ENCODE peak calls at places on chromosome 22, in five cellular contexts. One of them, this sample, is unnamed.

GRCh38 chr22:45320326-45320976 is 10.7 kb downstream of the FAM118A start:
- DNase-seq in PC-9: no peak
- DNase-seq in GM23338: no peak
- DNase-seq in K562: no peak
- DNase-seq in endothelial cell of umbilical vein: no peak
- DNase-seq in this sample: no peak

GRCh38 chr22:26956346-26956745 is 299.0 kb downstream of the MIAT start:
- DNase-seq in GM23338: peak; percentile 19
- DNase-seq in K562: no peak
- DNase-seq in endothelial cell of umbilical vein: no peak
- DNase-seq in PC-9: no peak
- DNase-seq in this sample: no peak

GRCh38 chr22:46538816-46539163 is 1.4 kb upstream of the CELSR1 start:
- DNase-seq in K562: no peak
- DNase-seq in GM23338: no peak
- DNase-seq in endothelial cell of umbilical vein: no peak
- DNase-seq in PC-9: no peak
- DNase-seq in this sample: peak; percentile 58

GRCh38 chr22:45034156-45034555 is 24.4 kb upstream of the PHF21B start:
- DNase-seq in GM23338: no peak
- DNase-seq in PC-9: no peak
- DNase-seq in K562: no peak
- DNase-seq in endothelial cell of umbilical vein: no peak
- DNase-seq in this sample: no peak

GRCh38 chr22:45212992-45213751 is 27.5 kb downstream of the KIAA0930 start:
- DNase-seq in PC-9: no peak
- DNase-seq in endothelial cell of umbilical vein: no peak
- DNase-seq in GM23338: no peak
- DNase-seq in K562: no peak
- DNase-seq in this sample: no peak

GRCh38 chr22:43841742-43842141 is 20.6 kb downstream of the SULT4A1 start:
- DNase-seq in GM23338: no peak
- DNase-seq in PC-9: no peak
- DNase-seq in K562: no peak
- DNase-seq in endothelial cell of umbilical vein: no peak
- DNase-seq in this sample: no peak

GRCh38 chr22:30871391-30872281 is 96.9 kb downstream of the MORC2 start:
- DNase-seq in endothelial cell of umbilical vein: no peak
- DNase-seq in GM23338: no peak
- DNase-seq in K562: no peak
- DNase-seq in PC-9: no peak
- DNase-seq in this sample: no peak

GRCh38 chr22:45970709-45971388 is 6.1 kb downstream of the WNT7B start:
- DNase-seq in GM23338: peak; percentile 66
- DNase-seq in PC-9: no peak
- DNase-seq in endothelial cell of umbilical vein: no peak
- DNase-seq in K562: no peak
- DNase-seq in this sample: no peak

GRCh38 chr22:37686002-37686982 is at the start of gene NOL12:
- DNase-seq in endothelial cell of umbilical vein: peak; percentile 92
- DNase-seq in K562: peak; percentile 87
- DNase-seq in PC-9: peak; percentile 86
- DNase-seq in GM23338: peak; percentile 95
- DNase-seq in this sample: peak; percentile 93

GRCh38 chr22:27125539-27125938 is 468.2 kb downstream of the MIAT start:
- DNase-seq in endothelial cell of umbilical vein: no peak
- DNase-seq in GM23338: no peak
- DNase-seq in PC-9: no peak
- DNase-seq in K562: no peak
- DNase-seq in this sample: no peak

GRCh38 chr22:31241200-31241599 is 29.1 kb downstream of the LIMK2 start:
- DNase-seq in endothelial cell of umbilical vein: peak; percentile 62
- DNase-seq in K562: peak; percentile 21
- DNase-seq in GM23338: no peak
- DNase-seq in PC-9: peak; percentile 24
- DNase-seq in this sample: no peak

GRCh38 chr22:37155971-37156370 is 6.3 kb upstream of the IL2RB start:
- DNase-seq in GM23338: no peak
- DNase-seq in PC-9: no peak
- DNase-seq in endothelial cell of umbilical vein: no peak
- DNase-seq in K562: no peak
- DNase-seq in this sample: no peak

GRCh38 chr22:29912605-29913398 is 29.8 kb downstream of the MTMR3 start:
- DNase-seq in endothelial cell of umbilical vein: no peak
- DNase-seq in GM23338: no peak
- DNase-seq in PC-9: no peak
- DNase-seq in K562: no peak
- DNase-seq in this sample: no peak

GRCh38 chr22:30310881-30311771 is 15.6 kb downstream of the TBC1D10A start:
- DNase-seq in K562: no peak
- DNase-seq in GM23338: no peak
- DNase-seq in endothelial cell of umbilical vein: no peak
- DNase-seq in PC-9: peak; percentile 68
- DNase-seq in this sample: no peak

GRCh38 chr22:29256606-29257325 is 11.0 kb downstream of the RHBDD3 start:
- DNase-seq in endothelial cell of umbilical vein: no peak
- DNase-seq in K562: no peak
- DNase-seq in GM23338: no peak
- DNase-seq in PC-9: no peak
- DNase-seq in this sample: no peak

GRCh38 chr22:33573479-33573878 is 346.8 kb downstream of the LARGE1 start:
- DNase-seq in PC-9: no peak
- DNase-seq in K562: no peak
- DNase-seq in GM23338: no peak
- DNase-seq in endothelial cell of umbilical vein: no peak
- DNase-seq in this sample: no peak

GRCh38 chr22:33576205-33576604 is 344.1 kb downstream of the LARGE1 start:
- DNase-seq in K562: no peak
- DNase-seq in PC-9: no peak
- DNase-seq in endothelial cell of umbilical vein: no peak
- DNase-seq in GM23338: no peak
- DNase-seq in this sample: no peak

GRCh38 chr22:33577862-33578411 is 342.3 kb downstream of the LARGE1 start:
- DNase-seq in K562: no peak
- DNase-seq in endothelial cell of umbilical vein: no peak
- DNase-seq in GM23338: no peak
- DNase-seq in PC-9: no peak
- DNase-seq in this sample: no peak

GRCh38 chr22:33578752-33579151 is 341.5 kb downstream of the LARGE1 start:
- DNase-seq in PC-9: no peak
- DNase-seq in endothelial cell of umbilical vein: no peak
- DNase-seq in GM23338: no peak
- DNase-seq in K562: no peak
- DNase-seq in this sample: no peak

GRCh38 chr22:33575041-33575440 is 345.2 kb downstream of the LARGE1 start:
- DNase-seq in K562: no peak
- DNase-seq in PC-9: no peak
- DNase-seq in endothelial cell of umbilical vein: no peak
- DNase-seq in GM23338: no peak
- DNase-seq in this sample: no peak
- TF ChIP-seq EZH2 in K562: no peak
- TF ChIP-seq EZH2 in PC-9: no peak
- TF ChIP-seq EZH2 in endothelial cell of umbilical vein: no peak
- TF ChIP-seq EZH2 in GM23338: no peak
- TF ChIP-seq EZH2 in this sample: no peak

DNA sequence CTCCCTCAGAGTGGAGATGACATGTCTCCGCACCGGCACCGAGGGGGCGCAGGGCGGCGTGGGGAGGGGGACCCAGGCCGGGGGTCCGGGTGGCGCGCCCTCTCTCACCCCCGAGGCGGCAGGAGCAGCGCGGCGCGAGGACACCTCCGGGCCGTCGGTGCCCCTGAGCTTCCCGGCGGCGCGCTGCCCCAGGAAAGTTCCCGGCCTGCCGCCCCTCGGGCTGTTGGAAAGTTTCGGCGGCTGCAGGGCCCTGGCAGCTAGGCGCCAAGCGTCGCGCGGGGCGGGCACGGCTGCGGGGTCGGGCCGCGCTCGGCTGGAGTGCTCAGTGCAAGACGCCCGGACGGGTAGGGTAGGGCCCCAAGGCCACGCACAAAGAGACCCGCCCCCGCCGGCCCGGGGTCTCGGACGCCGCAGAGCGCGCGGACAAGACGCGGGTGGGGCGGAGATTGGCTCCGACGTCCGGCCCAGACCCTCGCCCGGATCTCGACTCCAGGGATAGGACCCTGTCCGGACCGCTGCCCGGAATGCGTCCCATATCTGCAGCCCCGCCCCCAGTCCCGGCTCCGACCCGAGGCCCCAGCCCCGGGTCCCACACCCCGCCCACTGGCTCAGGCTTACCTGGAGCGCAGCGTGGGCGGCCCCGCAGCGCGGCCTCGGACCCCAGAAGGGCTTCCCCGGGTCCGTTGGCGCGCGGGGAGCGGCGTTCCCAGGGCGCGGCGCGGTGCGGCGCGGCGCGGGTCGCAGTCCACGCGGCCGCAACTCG is 471 bp downstream of the ARVCF start:
- DNase-seq in endothelial cell of umbilical vein: peak; percentile 32
- DNase-seq in PC-9: no peak
- DNase-seq in K562: peak; percentile 99
- DNase-seq in GM23338: peak; percentile 76
- DNase-seq in this sample: no peak
- TF ChIP-seq EZH2 in endothelial cell of umbilical vein: no peak
- TF ChIP-seq EZH2 in PC-9: no peak
- TF ChIP-seq EZH2 in K562: no peak
- TF ChIP-seq EZH2 in GM23338: no peak
- TF ChIP-seq EZH2 in this sample: peak; percentile 6

GRCh38 chr22:50602338-50602700 is 1.7 kb downstream of the MAPK8IP2 start:
- DNase-seq in K562: no peak
- DNase-seq in endothelial cell of umbilical vein: no peak
- DNase-seq in GM23338: no peak
- DNase-seq in PC-9: no peak
- DNase-seq in this sample: no peak

GRCh38 chr22:50605349-50606074 is 4.9 kb downstream of the MAPK8IP2 start:
- DNase-seq in endothelial cell of umbilical vein: no peak
- DNase-seq in PC-9: no peak
- DNase-seq in GM23338: no peak
- DNase-seq in K562: no peak
- DNase-seq in this sample: no peak

GRCh38 chr22:50604256-50604580 is 3.6 kb downstream of the MAPK8IP2 start:
- DNase-seq in GM23338: peak; percentile 34
- DNase-seq in endothelial cell of umbilical vein: no peak
- DNase-seq in K562: no peak
- DNase-seq in PC-9: no peak
- DNase-seq in this sample: no peak

GRCh38 chr22:50604623-50605348 is 4.2 kb downstream of the MAPK8IP2 start:
- DNase-seq in K562: no peak
- DNase-seq in endothelial cell of umbilical vein: no peak
- DNase-seq in PC-9: no peak
- DNase-seq in GM23338: no peak
- DNase-seq in this sample: no peak

GRCh38 chr22:50603511-50604255 is 3.1 kb downstream of the MAPK8IP2 start:
- DNase-seq in PC-9: no peak
- DNase-seq in K562: no peak
- DNase-seq in endothelial cell of umbilical vein: no peak
- DNase-seq in GM23338: peak; percentile 60
- DNase-seq in this sample: no peak
- TF ChIP-seq EZH2 in PC-9: no peak
- TF ChIP-seq EZH2 in K562: no peak
- TF ChIP-seq EZH2 in endothelial cell of umbilical vein: peak; percentile 92
- TF ChIP-seq EZH2 in GM23338: peak; percentile 90
- TF ChIP-seq EZH2 in this sample: no peak

GRCh38 chr22:39457047-39457545 is 284 bp downstream of the MGAT3 start:
- DNase-seq in endothelial cell of umbilical vein: no peak
- DNase-seq in GM23338: no peak
- DNase-seq in K562: peak; percentile 76
- DNase-seq in PC-9: no peak
- DNase-seq in this sample: no peak

GRCh38 chr22:39456262-39457046 is at the start of gene MGAT3:
- DNase-seq in endothelial cell of umbilical vein: no peak
- DNase-seq in PC-9: no peak
- DNase-seq in K562: no peak
- DNase-seq in GM23338: no peak
- DNase-seq in this sample: no peak

GRCh38 chr22:39459681-39460080 is 2.9 kb downstream of the MGAT3 start:
- DNase-seq in K562: no peak
- DNase-seq in GM23338: no peak
- DNase-seq in endothelial cell of umbilical vein: no peak
- DNase-seq in PC-9: no peak
- DNase-seq in this sample: no peak

GRCh38 chr22:39457546-39458442 is 982 bp downstream of the MGAT3 start:
- DNase-seq in PC-9: no peak
- DNase-seq in endothelial cell of umbilical vein: no peak
- DNase-seq in K562: peak; percentile 69
- DNase-seq in GM23338: no peak
- DNase-seq in this sample: no peak

GRCh38 chr22:39458443-39459083 is 1.8 kb downstream of the MGAT3 start:
- DNase-seq in PC-9: no peak
- DNase-seq in endothelial cell of umbilical vein: no peak
- DNase-seq in K562: no peak
- DNase-seq in GM23338: no peak
- DNase-seq in this sample: no peak
- TF ChIP-seq EZH2 in PC-9: no peak
- TF ChIP-seq EZH2 in endothelial cell of umbilical vein: no peak
- TF ChIP-seq EZH2 in K562: no peak
- TF ChIP-seq EZH2 in GM23338: no peak
- TF ChIP-seq EZH2 in this sample: no peak

DNA sequence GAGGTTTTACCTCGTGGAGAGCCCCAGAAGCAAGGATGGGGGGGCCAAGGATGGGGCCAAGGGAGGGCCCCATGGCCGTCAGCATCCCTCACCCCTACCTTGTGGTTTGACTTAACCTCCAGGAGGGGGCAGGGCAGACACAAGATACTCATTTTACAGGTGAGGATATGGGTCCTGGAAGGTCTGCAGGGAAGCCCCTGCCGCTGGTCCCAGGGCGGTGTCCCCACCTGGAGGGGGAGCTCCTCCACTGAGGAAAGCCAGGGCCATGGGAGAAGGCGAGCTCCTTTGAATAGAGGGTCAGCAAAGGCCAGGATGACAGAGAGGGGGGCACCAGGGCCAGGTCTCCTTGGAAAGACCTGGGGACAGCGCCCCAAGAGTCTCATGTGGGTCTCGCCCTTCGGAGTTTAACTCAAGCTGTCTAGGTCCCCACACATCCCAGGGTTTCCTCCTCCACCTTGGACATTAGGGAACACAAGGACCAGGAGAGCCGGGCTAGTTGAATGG is 5.9 kb upstream of the ADORA2A start:
- DNase-seq in PC-9: no peak
- DNase-seq in GM23338: peak; percentile 92
- DNase-seq in endothelial cell of umbilical vein: no peak
- DNase-seq in K562: peak; percentile 44
- DNase-seq in this sample: peak; percentile 48
- TF ChIP-seq EZH2 in PC-9: no peak
- TF ChIP-seq EZH2 in GM23338: no peak
- TF ChIP-seq EZH2 in endothelial cell of umbilical vein: no peak
- TF ChIP-seq EZH2 in K562: no peak
- TF ChIP-seq EZH2 in this sample: no peak

DNA sequence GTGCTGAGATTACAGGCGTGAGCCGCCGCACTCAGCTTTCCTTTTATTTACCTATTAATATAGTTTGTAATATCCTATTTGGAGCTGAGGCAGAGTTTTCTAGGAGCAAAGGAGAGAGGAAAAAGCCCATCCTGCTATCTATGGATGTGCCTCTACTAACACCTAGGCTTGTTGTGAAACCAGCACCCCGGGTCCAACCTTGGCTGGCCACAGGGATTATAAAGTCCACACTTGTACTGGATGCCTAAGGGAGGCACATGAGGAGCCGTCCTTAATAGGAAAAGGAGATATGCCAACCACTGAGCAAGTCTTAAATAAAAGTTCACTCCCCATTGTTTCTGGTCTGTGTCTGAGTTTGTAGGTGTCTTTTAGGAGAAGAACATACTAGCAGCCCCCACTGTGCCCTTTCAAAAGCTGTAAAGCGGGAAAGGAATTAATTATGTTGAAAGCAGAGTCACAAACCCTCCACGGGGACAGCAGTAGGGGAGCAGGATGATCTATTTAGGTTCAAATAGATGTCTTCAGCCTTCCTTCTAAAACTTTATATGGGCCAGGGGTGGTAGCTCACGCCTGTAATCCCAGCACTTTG is 29.3 kb downstream of the RRP7A start:
- DNase-seq in PC-9: no peak
- DNase-seq in GM23338: no peak
- DNase-seq in K562: no peak
- DNase-seq in endothelial cell of umbilical vein: no peak
- DNase-seq in this sample: peak; percentile 39
- TF ChIP-seq EZH2 in PC-9: no peak
- TF ChIP-seq EZH2 in GM23338: no peak
- TF ChIP-seq EZH2 in K562: no peak
- TF ChIP-seq EZH2 in endothelial cell of umbilical vein: no peak
- TF ChIP-seq EZH2 in this sample: no peak